ENCODE peak calls at places on chromosomes 5 and 9, in five cellular contexts. One of them, this sample, is unnamed.

GRCh38 chr5:12526113-12526512 is 621.9 kb upstream of the CTNND2 start:
- DNase-seq in ELR: peak; percentile 8
- DNase-seq in CD4-positive, alpha-beta T cell: no peak
- DNase-seq in mesenteric fat pad: no peak
- DNase-seq in fibroblast of gingiva: no peak
- DNase-seq in this sample: no peak

GRCh38 chr9:88980732-88981336 is 10.4 kb upstream of the S1PR3 start:
- DNase-seq in fibroblast of gingiva: peak; percentile 94
- DNase-seq in ELR: no peak
- DNase-seq in CD4-positive, alpha-beta T cell: no peak
- DNase-seq in mesenteric fat pad: no peak
- DNase-seq in this sample: no peak

GRCh38 chr9:108211576-108211975 is 644.2 kb downstream of the ACTL7B start:
- DNase-seq in fibroblast of gingiva: peak; percentile 9
- DNase-seq in CD4-positive, alpha-beta T cell: no peak
- DNase-seq in ELR: no peak
- DNase-seq in mesenteric fat pad: no peak
- DNase-seq in this sample: no peak

GRCh38 chr5:5678909-5679308 is 256.4 kb downstream of the ICE1 start:
- DNase-seq in mesenteric fat pad: no peak
- DNase-seq in ELR: no peak
- DNase-seq in CD4-positive, alpha-beta T cell: no peak
- DNase-seq in fibroblast of gingiva: no peak
- DNase-seq in this sample: no peak

GRCh38 chr5:15522141-15522540 is 22.2 kb downstream of the FBXL7 start:
- DNase-seq in mesenteric fat pad: no peak
- DNase-seq in fibroblast of gingiva: no peak
- DNase-seq in CD4-positive, alpha-beta T cell: no peak
- DNase-seq in ELR: no peak
- DNase-seq in this sample: no peak

GRCh38 chr5:147162740-147163139 is 72.1 kb upstream of the STK32A start:
- DNase-seq in ELR: no peak
- DNase-seq in mesenteric fat pad: no peak
- DNase-seq in CD4-positive, alpha-beta T cell: no peak
- DNase-seq in fibroblast of gingiva: no peak
- DNase-seq in this sample: no peak

GRCh38 chr9:106277931-106278330 is 583.6 kb downstream of the TMEM38B start:
- DNase-seq in mesenteric fat pad: no peak
- DNase-seq in CD4-positive, alpha-beta T cell: no peak
- DNase-seq in ELR: peak; percentile 6
- DNase-seq in fibroblast of gingiva: no peak
- DNase-seq in this sample: no peak

GRCh38 chr9:24416136-24416535 is 129.6 kb downstream of the IZUMO3 start:
- DNase-seq in fibroblast of gingiva: no peak
- DNase-seq in CD4-positive, alpha-beta T cell: no peak
- DNase-seq in mesenteric fat pad: no peak
- DNase-seq in ELR: no peak
- DNase-seq in this sample: no peak

GRCh38 chr5:149333711-149334443 is 11.4 kb upstream of the GRPEL2 start:
- DNase-seq in CD4-positive, alpha-beta T cell: no peak
- DNase-seq in mesenteric fat pad: no peak
- DNase-seq in ELR: no peak
- DNase-seq in fibroblast of gingiva: peak; percentile 73
- DNase-seq in this sample: no peak

GRCh38 chr9:105881654-105882349 is 187.5 kb downstream of the TMEM38B start:
- DNase-seq in CD4-positive, alpha-beta T cell: peak; percentile 56
- DNase-seq in ELR: peak; percentile 76
- DNase-seq in mesenteric fat pad: no peak
- DNase-seq in fibroblast of gingiva: peak; percentile 31
- DNase-seq in this sample: peak; percentile 86

GRCh38 chr9:114008667-114009410 is 69.3 kb downstream of the AMBP start:
- DNase-seq in ELR: no peak
- DNase-seq in mesenteric fat pad: peak; percentile 64
- DNase-seq in CD4-positive, alpha-beta T cell: no peak
- DNase-seq in fibroblast of gingiva: no peak
- DNase-seq in this sample: peak; percentile 3

GRCh38 chr5:55711531-55712022 is 547 bp downstream of the SLC38A9 start:
- DNase-seq in fibroblast of gingiva: no peak
- DNase-seq in mesenteric fat pad: no peak
- DNase-seq in ELR: no peak
- DNase-seq in CD4-positive, alpha-beta T cell: no peak
- DNase-seq in this sample: no peak

GRCh38 chr5:21831145-21831787 is 1021.9 kb downstream of the CDH12 start:
- DNase-seq in fibroblast of gingiva: no peak
- DNase-seq in ELR: no peak
- DNase-seq in mesenteric fat pad: no peak
- DNase-seq in CD4-positive, alpha-beta T cell: no peak
- DNase-seq in this sample: no peak

GRCh38 chr5:176660860-176661641 is 13.8 kb downstream of the TSPAN17 start:
- DNase-seq in fibroblast of gingiva: peak; percentile 57
- DNase-seq in mesenteric fat pad: peak; percentile 93
- DNase-seq in CD4-positive, alpha-beta T cell: peak; percentile 70
- DNase-seq in ELR: peak; percentile 77
- DNase-seq in this sample: peak; percentile 89

GRCh38 chr5:109917154-109917546 is 227.4 kb downstream of the MAN2A1 start:
- DNase-seq in ELR: no peak
- DNase-seq in mesenteric fat pad: no peak
- DNase-seq in CD4-positive, alpha-beta T cell: no peak
- DNase-seq in fibroblast of gingiva: no peak
- DNase-seq in this sample: no peak

GRCh38 chr9:88045686-88046085 is 71.4 kb upstream of the CDK20 start:
- DNase-seq in CD4-positive, alpha-beta T cell: no peak
- DNase-seq in ELR: no peak
- DNase-seq in fibroblast of gingiva: no peak
- DNase-seq in mesenteric fat pad: no peak
- DNase-seq in this sample: no peak

GRCh38 chr5:148559461-148559860 is 94.9 kb downstream of the HTR4 start:
- DNase-seq in fibroblast of gingiva: no peak
- DNase-seq in ELR: no peak
- DNase-seq in mesenteric fat pad: no peak
- DNase-seq in CD4-positive, alpha-beta T cell: no peak
- DNase-seq in this sample: no peak

GRCh38 chr9:134136117-134136996 is 475 bp downstream of the WDR5 start:
- DNase-seq in ELR: peak; percentile 37
- DNase-seq in CD4-positive, alpha-beta T cell: no peak
- DNase-seq in fibroblast of gingiva: peak; percentile 14
- DNase-seq in mesenteric fat pad: no peak
- DNase-seq in this sample: peak; percentile 44

GRCh38 chr5:158739941-158740340 is 359.8 kb downstream of the EBF1 start:
- DNase-seq in fibroblast of gingiva: peak; percentile 50
- DNase-seq in mesenteric fat pad: no peak
- DNase-seq in CD4-positive, alpha-beta T cell: no peak
- DNase-seq in ELR: no peak
- DNase-seq in this sample: peak; percentile 12

GRCh38 chr5:174793684-174794328 is 69.4 kb downstream of the MSX2 start:
- DNase-seq in CD4-positive, alpha-beta T cell: peak; percentile 11
- DNase-seq in mesenteric fat pad: peak; percentile 91
- DNase-seq in ELR: peak; percentile 40
- DNase-seq in fibroblast of gingiva: peak; percentile 25
- DNase-seq in this sample: peak; percentile 86